ENCODE peak calls at places on chromosome 20, in eight cellular contexts. D, O, Y, F, R, N, Z and B are unnamed samples.

GRCh38 chr20:36117638-36118037 is 36.9 kb upstream of the EPB41L1 start:
- DNase-seq in D (no peak), O (no peak), Y (no peak), F (no peak), R (no peak), N (no peak), Z (no peak), B (no peak)

GRCh38 chr20:25048519-25048952 is 9.4 kb downstream of the ACSS1 start:
- DNase-seq in D (no peak), O (peak; percentile 14), Y (peak; percentile 7), F (peak; percentile 64), R (no peak), N (peak; percentile 54), Z (no peak), B (no peak)

GRCh38 chr20:20261159-20261558 is 106.7 kb upstream of the INSM1 start:
- DNase-seq in D (no peak), O (no peak), Y (no peak), F (no peak), R (no peak), N (no peak), Z (no peak), B (no peak)

GRCh38 chr20:11522359-11522758 is 395.3 kb upstream of the BTBD3 start:
- DNase-seq in D (no peak), O (no peak), Y (no peak), F (no peak), R (peak; percentile 2), N (no peak), Z (no peak), B (no peak)

GRCh38 chr20:16459019-16459700 is 114.1 kb downstream of the KIF16B start:
- DNase-seq in D (no peak), O (peak; percentile 23), Y (no peak), F (peak; percentile 56), R (peak; percentile 90), N (no peak), Z (peak; percentile 85), B (peak; percentile 85)

GRCh38 chr20:9068896-9069663 is at the start of gene PLCB4:
- DNase-seq in D (no peak), O (peak; percentile 20), Y (peak; percentile 60), F (peak; percentile 56), R (peak; percentile 34), N (no peak), Z (peak; percentile 66), B (peak; percentile 77)

GRCh38 chr20:9330151-9330550 is 184.2 kb upstream of the LAMP5 start:
- DNase-seq in D (no peak), O (no peak), Y (peak; percentile 49), F (no peak), R (no peak), N (no peak), Z (no peak), B (no peak)

GRCh38 chr20:58723628-58723984 is 31.0 kb downstream of the NPEPL1 start:
- DNase-seq in D (no peak), O (no peak), Y (peak; percentile 5), F (no peak), R (no peak), N (no peak), Z (no peak), B (no peak)

GRCh38 chr20:13941031-13941430 is 49.4 kb downstream of the SEL1L2 start:
- DNase-seq in D (no peak), O (no peak), Y (no peak), F (no peak), R (no peak), N (no peak), Z (no peak), B (peak; percentile 74)

GRCh38 chr20:34544109-34544793 is 14.3 kb upstream of the MAP1LC3A start:
- DNase-seq in D (no peak), O (no peak), Y (peak; percentile 33), F (no peak), R (peak; percentile 24), N (no peak), Z (no peak), B (no peak)

GRCh38 chr20:3323398-3323797 is 84.1 kb downstream of the DNAAF9 start:
- DNase-seq in D (no peak), O (no peak), Y (no peak), F (no peak), R (peak; percentile 32), N (no peak), Z (no peak), B (no peak)

GRCh38 chr20:3839328-3839727 is 7.3 kb upstream of the MAVS start:
- DNase-seq in D (no peak), O (no peak), Y (no peak), F (no peak), R (peak; percentile 45), N (no peak), Z (no peak), B (no peak)

GRCh38 chr20:13355386-13355785 is 134.3 kb downstream of the ISM1 start:
- DNase-seq in D (no peak), O (no peak), Y (no peak), F (no peak), R (no peak), N (peak; percentile 42), Z (no peak), B (no peak)

GRCh38 chr20:18307301-18307700 is 19.0 kb downstream of the ZNF133 start:
- DNase-seq in D (no peak), O (no peak), Y (no peak), F (no peak), R (no peak), N (no peak), Z (no peak), B (no peak)

GRCh38 chr20:18310592-18310991 is 22.3 kb downstream of the ZNF133 start:
- DNase-seq in D (no peak), O (no peak), Y (no peak), F (no peak), R (no peak), N (no peak), Z (no peak), B (no peak)

GRCh38 chr20:18299364-18299763 is 11.0 kb downstream of the ZNF133 start:
- DNase-seq in D (no peak), O (no peak), Y (no peak), F (no peak), R (no peak), N (no peak), Z (no peak), B (no peak)

DNA sequence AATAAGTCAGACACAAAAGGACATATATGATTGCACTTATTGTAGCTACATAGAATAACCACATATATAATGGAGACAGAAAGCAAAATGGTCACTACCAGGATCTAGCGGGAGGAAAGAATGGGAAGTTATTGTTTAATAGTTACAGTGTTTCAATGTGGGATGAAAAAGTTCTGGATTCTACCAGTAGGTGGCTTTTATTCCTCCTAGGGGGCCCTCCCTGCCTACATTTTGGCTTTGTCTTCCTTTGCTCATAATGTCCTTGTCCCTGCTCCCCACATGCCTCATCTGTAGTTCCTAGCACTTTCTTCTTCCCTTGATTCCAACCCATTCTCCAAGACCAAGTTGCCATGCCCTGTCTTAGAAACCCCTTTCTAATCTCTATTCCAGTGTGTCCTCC is 16.3 kb downstream of the ZNF133 start:
- DNase-seq in D (no peak), O (no peak), Y (no peak), F (no peak), R (no peak), N (no peak), Z (no peak), B (no peak)
- TF ChIP-seq CTCF in D (no peak), O (no peak), Y (no peak), F (no peak), R (no peak), N (no peak), Z (no peak), B (peak; percentile 8)

GRCh38 chr20:38147751-38148150 is 17.3 kb downstream of the TGM2 start:
- DNase-seq in D (no peak), O (no peak), Y (no peak), F (peak; percentile 38), R (no peak), N (no peak), Z (no peak), B (no peak)
- H3K4me1 ChIP-seq in D (peaks cover 8% of the 10 kb centered on the region), O (peaks cover 6% of the 10 kb centered on the region), Y (peaks cover 27% of the 10 kb centered on the region), F (peaks cover 25% of the 10 kb centered on the region), R (peaks cover 16% of the 10 kb centered on the region), N (peaks cover 9% of the 10 kb centered on the region), Z (peaks cover 26% of the 10 kb centered on the region), B (peaks cover 25% of the 10 kb centered on the region)

GRCh38 chr20:1001116-1001515 is 995 bp downstream of the RSPO4 start:
- DNase-seq in D (no peak), O (no peak), Y (no peak), F (no peak), R (no peak), N (no peak), Z (no peak), B (no peak)
- TF ChIP-seq CTCF in D (no peak), O (no peak), Y (no peak), F (no peak), R (no peak), N (no peak), Z (no peak), B (no peak)

GRCh38 chr20:10521068-10521834 is 86.1 kb downstream of the SLX4IP start:
- DNase-seq in D (no peak), O (no peak), Y (no peak), F (no peak), R (peak; percentile 67), N (no peak), Z (peak; percentile 89), B (no peak)
- H3K4me1 ChIP-seq in D (no peaks in the 10 kb centered on the region), O (no peaks in the 10 kb centered on the region), Y (peaks cover 13% of the 10 kb centered on the region), F (peaks cover 16% of the 10 kb centered on the region), R (no peaks in the 10 kb centered on the region), N (peaks cover 5% of the 10 kb centered on the region), Z (peaks cover 8% of the 10 kb centered on the region), B (peaks cover 9% of the 10 kb centered on the region)

DNA sequence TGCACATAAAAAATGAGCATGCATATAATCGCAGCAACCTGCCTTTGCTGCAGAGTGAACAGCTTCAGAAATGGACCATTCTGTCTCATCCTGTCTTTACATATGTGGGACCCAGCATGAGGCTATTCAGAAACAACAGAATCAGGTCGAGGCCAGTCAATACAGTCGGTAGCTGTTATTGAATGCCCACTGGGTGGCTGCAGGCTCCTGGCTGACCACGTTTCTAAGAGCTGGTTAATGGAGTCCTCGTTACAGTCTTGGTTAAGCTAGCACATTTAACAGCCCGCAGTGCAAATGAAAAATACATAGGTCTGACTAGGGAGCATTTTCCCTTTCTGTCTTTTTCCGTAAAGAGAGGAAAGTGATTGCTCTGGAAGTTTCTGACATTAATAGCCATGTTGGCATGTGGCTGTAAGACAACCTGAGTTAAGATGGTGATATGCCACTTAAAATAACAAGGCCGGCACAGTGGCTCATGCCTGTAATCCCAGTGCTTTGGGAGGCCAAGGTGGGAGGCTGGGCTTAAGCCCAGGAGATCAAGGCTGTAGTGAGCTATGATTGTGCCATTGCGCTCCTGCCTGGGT is 75.0 kb downstream of the SHLD1 start:
- DNase-seq in D (no peak), O (no peak), Y (no peak), F (no peak), R (no peak), N (no peak), Z (no peak), B (no peak)
- TF ChIP-seq CTCF in D (no peak), O (no peak), Y (no peak), F (peak; percentile 5), R (no peak), N (no peak), Z (no peak), B (no peak)

DNA sequence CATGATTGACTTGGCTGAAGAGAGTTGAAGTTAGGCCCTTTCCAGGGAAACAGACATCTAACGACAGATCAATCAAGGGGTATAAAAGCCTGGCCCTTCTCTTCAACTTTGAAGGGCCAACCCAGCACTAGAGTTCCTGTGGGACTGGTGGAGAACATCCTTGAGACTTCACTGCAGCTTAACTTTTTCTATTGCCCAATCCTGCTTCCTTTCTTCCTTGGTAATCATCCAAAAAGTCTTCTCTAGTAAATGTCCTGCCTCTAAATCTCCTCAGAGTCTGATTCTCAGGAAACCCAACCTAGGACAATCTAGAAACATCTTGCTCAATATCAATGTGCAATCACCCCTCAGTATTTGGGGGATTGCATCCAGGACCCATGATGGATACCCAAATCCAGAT is 1.9 kb downstream of the MKKS start:
- DNase-seq in D (no peak), O (no peak), Y (no peak), F (no peak), R (peak; percentile 46), N (no peak), Z (no peak), B (no peak)
- H3K4me1 ChIP-seq in D (peaks cover 17% of the 10 kb centered on the region), O (no peaks in the 10 kb centered on the region), Y (peaks cover 13% of the 10 kb centered on the region), F (peaks cover 46% of the 10 kb centered on the region), R (peaks cover 18% of the 10 kb centered on the region), N (peaks cover 19% of the 10 kb centered on the region), Z (peaks cover 2% of the 10 kb centered on the region), B (peaks cover 25% of the 10 kb centered on the region)